ENCODE peak calls at places on chromosomes 11 and 22, in five cellular contexts. R is CD8-positive, alpha-beta memory T cell; I is left ventricle myocardium inferior; G is A549; V is retinal pigment epithelial cell. E is an unnamed sample.

GRCh38 chr22:45971389-45972028 is 5.5 kb downstream of the WNT7B start:
- DNase-seq in I (no peak), V (no peak), G (no peak), R (no peak), E (no peak)

GRCh38 chr11:99614353-99614752 is 593.6 kb downstream of the CNTN5 start:
- DNase-seq in I (no peak), V (no peak), G (no peak), R (no peak), E (no peak)

GRCh38 chr11:1296287-1296686 is 13.1 kb downstream of the TOLLIP start:
- DNase-seq in V (no peak), I (no peak), G (no peak), R (no peak), E (no peak)

GRCh38 chr22:36879775-36880174 is 19.0 kb downstream of the NCF4 start:
- DNase-seq in V (no peak), I (no peak), R (no peak), G (no peak), E (no peak)

GRCh38 chr11:97937501-97937900 is 1083.2 kb upstream of the CNTN5 start:
- DNase-seq in R (no peak), I (no peak), V (peak), G (no peak), E (no peak)

GRCh38 chr11:43810929-43811596 is 69.6 kb upstream of the ALKBH3 start:
- DNase-seq in I (no peak), G (no peak), V (no peak), R (no peak), E (no peak)

GRCh38 chr11:108654994-108655631 is 9.8 kb upstream of the DDX10 start:
- DNase-seq in R (no peak), G (peak), V (no peak), I (no peak), E (no peak)

GRCh38 chr11:117414724-117415123 is 87.1 kb downstream of the CEP164 start:
- DNase-seq in I (no peak), R (no peak), G (no peak), V (no peak), E (no peak)

GRCh38 chr11:16356057-16356750 is at the start of gene SOX6:
- DNase-seq in R (no peak), G (no peak), V (peak), I (no peak), E (no peak)

GRCh38 chr11:83293436-83293732 is 7.2 kb upstream of the CCDC90B start:
- DNase-seq in I (no peak), G (no peak), R (no peak), V (no peak), E (no peak)

GRCh38 chr22:35883028-35883620 is 145.5 kb downstream of the RBFOX2 start:
- DNase-seq in G (no peak), I (no peak), V (peak), R (no peak), E (no peak)

GRCh38 chr22:24474221-24474620 is 20.9 kb upstream of the UPB1 start:
- DNase-seq in G (no peak), V (peak), I (no peak), R (no peak), E (no peak)

GRCh38 chr11:121589946-121590537 is 137.3 kb upstream of the SORL1-AS1 start:
- DNase-seq in I (no peak), G (no peak), R (no peak), V (no peak), E (no peak)

GRCh38 chr11:78351193-78351592 is 66.4 kb downstream of the GAB2 start:
- DNase-seq in V (no peak), R (no peak), G (no peak), I (no peak), E (no peak)

GRCh38 chr11:78349114-78349513 is 68.5 kb downstream of the GAB2 start:
- DNase-seq in G (no peak), R (no peak), I (no peak), V (no peak), E (no peak)

GRCh38 chr11:78350101-78350645 is 67.4 kb downstream of the GAB2 start:
- DNase-seq in I (no peak), V (peak), G (no peak), R (no peak), E (no peak)

GRCh38 chr11:78350646-78351165 is 66.9 kb downstream of the GAB2 start:
- DNase-seq in R (no peak), V (no peak), G (no peak), I (no peak), E (no peak)

GRCh38 chr11:78349614-78350013 is 68.0 kb downstream of the GAB2 start:
- DNase-seq in V (no peak), R (no peak), G (no peak), I (no peak), E (no peak)
- H3K4me3 ChIP-seq in V (no peak), R (no peak), G (no peak), I (peak), E (no peak)

DNA sequence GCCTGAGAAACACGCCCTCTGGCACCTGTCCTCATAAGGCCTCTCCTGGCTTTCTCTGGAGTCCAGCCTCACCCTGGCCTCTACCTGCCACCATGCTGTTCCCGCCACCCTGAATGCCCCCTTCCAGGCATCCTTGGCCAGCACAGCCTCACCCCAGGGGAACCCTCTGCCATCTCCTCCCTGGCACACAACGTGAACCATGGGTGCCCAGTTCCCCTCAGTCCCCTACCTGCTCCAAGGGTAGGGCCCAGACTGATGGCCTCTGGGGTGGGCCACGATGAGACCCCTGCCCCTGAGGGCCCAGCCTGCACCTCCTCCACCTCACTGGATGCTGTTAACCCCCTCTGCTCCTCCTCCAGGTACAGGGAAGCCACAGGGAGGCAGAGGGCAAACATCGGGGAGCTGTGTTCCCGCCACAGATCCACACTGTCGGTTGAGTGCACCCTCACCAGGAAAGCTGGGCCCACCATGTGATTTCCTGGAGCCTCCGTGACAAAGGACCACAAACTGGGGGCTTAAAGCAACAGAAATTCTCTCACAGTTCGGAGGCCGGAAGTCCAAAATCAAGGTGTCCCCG is 169.6 kb downstream of the BRD1 start:
- DNase-seq in R (no peak), V (no peak), G (no peak), I (no peak), E (no peak)
- H3K4me3 ChIP-seq in R (peak), V (no peak), G (no peak), I (peak), E (no peak)

GRCh38 chr11:78420796-78421209 is 3.2 kb upstream of the GAB2 start:
- DNase-seq in G (no peak), V (peak), I (peak), R (no peak), E (no peak)
- H3K4me3 ChIP-seq in G (no peak), V (peak), I (peak), R (no peak), E (no peak)

DNA sequence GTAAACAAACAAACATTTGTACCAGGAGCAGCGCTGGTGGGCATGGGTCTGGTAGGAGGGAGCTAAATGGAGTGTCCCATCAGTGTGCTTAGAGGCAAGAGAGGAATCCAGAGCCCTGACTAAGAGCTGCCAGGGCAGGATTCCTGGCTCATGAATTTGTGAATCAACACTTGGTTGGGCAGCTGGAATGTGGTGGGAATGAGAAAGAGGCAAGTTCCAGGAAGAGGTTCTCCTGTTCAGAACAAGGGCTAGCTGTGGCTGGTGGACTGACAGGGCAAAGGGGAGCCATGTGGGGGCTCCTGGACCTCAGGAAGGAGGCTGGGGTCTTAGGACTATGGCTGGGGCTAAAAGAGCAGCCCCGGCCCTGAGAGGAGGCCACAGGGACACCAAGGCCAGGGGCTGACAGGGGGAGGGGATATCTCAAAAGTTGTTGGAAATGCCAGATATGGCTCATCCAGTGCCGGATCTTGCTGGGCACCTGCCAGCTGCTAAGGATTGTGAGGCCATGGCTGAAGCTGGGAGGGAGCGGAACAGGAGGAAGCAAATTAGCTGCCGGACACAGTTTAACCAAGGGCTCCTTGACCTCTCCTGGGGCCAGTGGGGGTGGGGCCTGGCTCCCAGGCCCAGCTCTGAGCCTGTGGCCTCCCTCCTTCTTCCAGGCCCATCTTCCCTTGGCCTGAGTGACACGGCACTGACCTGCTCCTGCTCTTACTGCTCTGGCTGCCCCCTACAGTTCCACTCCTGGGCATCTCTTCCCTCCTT is 14.6 kb upstream of the P2RY6 start:
- DNase-seq in G (no peak), V (peak), I (no peak), R (no peak), E (no peak)
- H3K4me3 ChIP-seq in G (no peak), V (no peak), I (no peak), R (no peak), E (no peak)

DNA sequence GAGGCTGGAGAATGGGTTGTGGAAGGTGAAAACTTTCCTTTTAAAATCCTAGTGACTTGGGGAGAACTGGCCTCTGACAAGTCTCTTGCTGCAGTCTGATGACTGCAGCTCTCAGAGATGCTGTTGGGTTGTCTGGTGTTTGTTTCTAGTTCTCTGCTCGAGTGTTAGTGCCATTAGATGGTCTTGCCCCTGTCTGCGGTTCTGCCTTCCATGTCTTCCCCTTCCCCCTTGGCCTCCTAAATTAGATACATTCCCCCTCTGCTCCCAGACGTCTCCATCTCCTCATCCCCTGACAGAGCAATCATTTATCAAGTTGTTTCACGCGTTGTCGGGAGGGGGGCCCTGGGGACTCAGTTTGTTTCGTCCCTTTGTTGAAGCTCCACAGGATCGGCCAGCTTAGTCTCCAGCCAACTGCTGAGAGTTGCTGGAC is 67.7 kb downstream of the CECR2 start:
- DNase-seq in G (no peak), V (no peak), I (no peak), R (no peak), E (no peak)
- H3K4me3 ChIP-seq in G (no peak), V (no peak), I (no peak), R (no peak), E (no peak)

GRCh38 chr22:30286331-30286730 is 3.0 kb downstream of the CASTOR1 start:
- DNase-seq in V (no peak), I (no peak), G (no peak), R (no peak), E (no peak)

GRCh38 chr22:30284172-30284571 is 5.1 kb downstream of the CASTOR1 start:
- DNase-seq in I (no peak), V (no peak), G (no peak), R (no peak), E (no peak)

GRCh38 chr22:30286813-30287625 is 2.3 kb downstream of the CASTOR1 start:
- DNase-seq in G (peak), I (peak), V (no peak), R (peak), E (peak)

GRCh38 chr22:30285176-30285845 is 4.0 kb downstream of the CASTOR1 start:
- DNase-seq in G (no peak), R (no peak), V (no peak), I (no peak), E (peak)

GRCh38 chr22:30285846-30286200 is 3.5 kb downstream of the CASTOR1 start:
- DNase-seq in V (no peak), I (no peak), G (no peak), R (no peak), E (no peak)
- H3K4me3 ChIP-seq in V (no peak), I (no peak), G (no peak), R (no peak), E (no peak)

GRCh38 chr11:65391007-65391406 is 4.6 kb downstream of the FRMD8 start:
- DNase-seq in G (peak), I (peak), R (no peak), V (no peak), E (no peak)
- H3K4me3 ChIP-seq in G (no peak), I (peak), R (no peak), V (peak), E (no peak)

GRCh38 chr11:47593934-47594855 is at the start of gene C1QTNF4:
- DNase-seq in R (no peak), G (no peak), V (no peak), I (no peak), E (no peak)
- H3K4me3 ChIP-seq in R (no peak), G (peak), V (peak), I (peak), E (no peak)

GRCh38 chr11:128473631-128474030 is 113.7 kb downstream of the ETS1 start:
- DNase-seq in V (no peak), G (no peak), R (no peak), I (no peak), E (no peak)
- H3K4me3 ChIP-seq in V (no peak), G (no peak), R (peak), I (no peak), E (peak)

E was measured in CD4-positive, alpha-beta memory T cell.